ENCODE peak calls at places on chromosomes 6 and 20, in four cellular contexts. Z, R, K and A are unnamed samples.

GRCh38 chr6:38640216-38640909 is 634 bp upstream of the BTBD9 start:
- DNase-seq in R (no peak), Z (no peak), K (no peak), A (peak)

GRCh38 chr20:47024461-47024937 is 129.9 kb downstream of the EYA2 start:
- DNase-seq in K (no peak), R (no peak), Z (no peak), A (no peak)

GRCh38 chr6:85561750-85562357 is 31.8 kb downstream of the SNX14 start:
- DNase-seq in R (no peak), Z (no peak), K (no peak), A (peak)

GRCh38 chr6:63261820-63262219 is 50.6 kb downstream of the FKBP1C start:
- DNase-seq in Z (no peak), R (no peak), K (no peak), A (no peak)

GRCh38 chr6:33761922-33762629 is 15.4 kb upstream of the IP6K3 start:
- DNase-seq in Z (no peak), R (peak), K (peak), A (no peak)

GRCh38 chr20:34644951-34645350 is 31.9 kb downstream of the PIGU start:
- DNase-seq in K (no peak), R (no peak), Z (no peak), A (no peak)

GRCh38 chr20:39627765-39628164 is 665.6 kb downstream of the DHX35 start:
- DNase-seq in R (no peak), Z (no peak), K (no peak), A (no peak)

GRCh38 chr6:75600694-75601265 is 900 bp upstream of the SENP6 start:
- DNase-seq in R (no peak), K (no peak), Z (no peak), A (no peak)

GRCh38 chr20:50246367-50247195 is 56.0 kb downstream of the CEBPB start:
- DNase-seq in K (peak), R (no peak), Z (no peak), A (no peak)

GRCh38 chr20:20977786-20978185 is 128.4 kb downstream of the LINC00237 start:
- DNase-seq in R (no peak), K (no peak), Z (no peak), A (no peak)

GRCh38 chr20:23938118-23938438 is 50.5 kb downstream of the GGTLC1 start:
- DNase-seq in R (no peak), Z (no peak), K (no peak), A (no peak)

GRCh38 chr6:13355043-13355945 is 27.0 kb upstream of the TBC1D7 start:
- DNase-seq in R (no peak), Z (no peak), K (no peak), A (peak)

GRCh38 chr20:57788936-57789613 is 79.3 kb upstream of the PMEPA1 start:
- DNase-seq in R (no peak), K (no peak), Z (no peak), A (no peak)

GRCh38 chr6:80425089-80425823 is 318.8 kb downstream of the BCKDHB start:
- DNase-seq in Z (no peak), R (no peak), K (peak), A (no peak)

GRCh38 chr6:154763650-154764049 is 30.4 kb downstream of the SCAF8 start:
- DNase-seq in Z (no peak), K (no peak), R (no peak), A (no peak)

GRCh38 chr20:52379723-52380336 is 188.3 kb upstream of the ZFP64 start:
- DNase-seq in Z (peak), R (peak), K (peak), A (no peak)

GRCh38 chr20:5886788-5887187 is 63.5 kb downstream of the TRMT6 start:
- DNase-seq in R (no peak), K (peak), Z (no peak), A (no peak)

GRCh38 chr6:28597217-28597835 is 71.6 kb downstream of the GPX5 start:
- DNase-seq in Z (no peak), R (no peak), K (no peak), A (no peak)

GRCh38 chr6:162857321-162857720 is 129.5 kb downstream of the PACRG start:
- DNase-seq in K (no peak), Z (no peak), R (no peak), A (no peak)

GRCh38 chr6:163897030-163897429 is 482.5 kb downstream of the QKI start:
- DNase-seq in R (no peak), Z (peak), K (no peak), A (no peak)

GRCh38 chr20:32672315-32672981 is 1.3 kb downstream of the C20orf203 start:
- DNase-seq in K (no peak), R (no peak), Z (no peak), A (no peak)

GRCh38 chr6:135323979-135324378 is 142.9 kb downstream of the MYB start:
- DNase-seq in K (no peak), Z (no peak), R (no peak), A (no peak)

GRCh38 chr6:131911951-131912350 is 39.2 kb downstream of the CCN2 start:
- DNase-seq in K (no peak), Z (no peak), R (no peak), A (no peak)

GRCh38 chr6:115783402-115784061 is 277.2 kb downstream of the FRK start:
- DNase-seq in Z (no peak), K (peak), R (no peak), A (peak)

GRCh38 chr20:57450419-57450818 is 59.2 kb downstream of the RBM38 start:
- DNase-seq in K (peak), R (no peak), Z (peak), A (no peak)

GRCh38 chr20:58024241-58024721 is 204.2 kb downstream of the ANKRD60 start:
- DNase-seq in Z (peak), R (no peak), K (no peak), A (no peak)

GRCh38 chr6:166307981-166308768 is at the start of gene PRR18:
- DNase-seq in R (peak), Z (no peak), K (peak), A (no peak)

GRCh38 chr6:166309977-166310376 is 1.8 kb upstream of the PRR18 start:
- DNase-seq in R (no peak), K (no peak), Z (no peak), A (no peak)

GRCh38 chr6:166307082-166307980 is 861 bp downstream of the PRR18 start:
- DNase-seq in K (peak), Z (no peak), R (peak), A (no peak)

GRCh38 chr6:166310634-166311033 is 2.4 kb upstream of the PRR18 start:
- DNase-seq in Z (no peak), R (no peak), K (no peak), A (no peak)

GRCh38 chr6:166308769-166309589 is 787 bp upstream of the PRR18 start:
- DNase-seq in K (peak), R (no peak), Z (no peak), A (no peak)
- H3K27ac ChIP-seq in K (no peak), R (no peak), Z (no peak), A (no peak)

GRCh38 chr6:136862662-136863061 is 40.3 kb downstream of the PEX7 start:
- DNase-seq in K (no peak), Z (no peak), R (no peak), A (no peak)

GRCh38 chr6:136860043-136860442 is 37.7 kb downstream of the PEX7 start:
- DNase-seq in R (no peak), Z (no peak), K (peak), A (no peak)

GRCh38 chr6:136866872-136867416 is 44.6 kb downstream of the PEX7 start:
- DNase-seq in Z (no peak), K (no peak), R (no peak), A (no peak)

GRCh38 chr6:136864676-136865075 is 42.3 kb downstream of the PEX7 start:
- DNase-seq in Z (no peak), K (no peak), R (no peak), A (no peak)

GRCh38 chr6:136863752-136864151 is 41.4 kb downstream of the PEX7 start:
- DNase-seq in K (no peak), R (no peak), Z (no peak), A (no peak)
- H3K27ac ChIP-seq in K (no peak), R (no peak), Z (no peak), A (no peak)

GRCh38 chr6:35367646-35368037 is 25.3 kb downstream of the PPARD start:
- DNase-seq in R (no peak), Z (no peak), K (no peak), A (no peak)
- H3K27ac ChIP-seq in R (no peak), Z (no peak), K (no peak), A (peak)

GRCh38 chr20:17559338-17559737 is 10.5 kb upstream of the DSTN start:
- DNase-seq in Z (no peak), R (no peak), K (peak), A (no peak)
- H3K27ac ChIP-seq in Z (peak), R (no peak), K (peak), A (peak)

GRCh38 chr6:160239929-160240690 is 18.5 kb downstream of the SLC22A2 start:
- DNase-seq in K (no peak), R (no peak), Z (no peak), A (no peak)

GRCh38 chr6:160238234-160238633 is 20.4 kb downstream of the SLC22A2 start:
- DNase-seq in R (no peak), Z (no peak), K (no peak), A (peak)

GRCh38 chr6:160240691-160241084 is 17.9 kb downstream of the SLC22A2 start:
- DNase-seq in R (no peak), K (no peak), Z (no peak), A (no peak)

GRCh38 chr6:160238786-160239751 is 19.6 kb downstream of the SLC22A2 start:
- DNase-seq in K (peak), R (no peak), Z (no peak), A (peak)
- H3K27ac ChIP-seq in K (no peak), R (no peak), Z (peak), A (peak)